ENCODE peak calls at places on chromosomes 12 and 14, in six cellular contexts. D, Y, S, X, F and L are unnamed samples.

GRCh38 chr14:89178802-89179201 is 238.2 kb downstream of the FOXN3 start:
- DNase-seq in X (no peak), Y (no peak), D (no peak), S (no peak), F (no peak), L (peak)

GRCh38 chr14:77324816-77325745 is 4.2 kb downstream of the GSTZ1 start:
- DNase-seq in D (no peak), F (no peak), S (no peak), Y (no peak), X (no peak), L (no peak)

GRCh38 chr12:66066071-66066928 is 64.2 kb downstream of the LLPH start:
- DNase-seq in S (no peak), X (no peak), D (no peak), Y (peak), F (no peak), L (peak)

GRCh38 chr12:13976880-13977279 is 4.5 kb downstream of the GRIN2B start:
- DNase-seq in S (no peak), F (no peak), Y (no peak), D (no peak), X (no peak), L (no peak)

GRCh38 chr12:27822076-27822712 is 42.2 kb upstream of the MANSC4 start:
- DNase-seq in Y (no peak), F (no peak), D (peak), S (no peak), X (no peak), L (peak)

GRCh38 chr12:615620-616019 is 47.6 kb downstream of the NINJ2 start:
- DNase-seq in D (no peak), S (no peak), Y (no peak), X (no peak), F (no peak), L (no peak)

GRCh38 chr14:34722723-34723545 is 8.5 kb upstream of the CFL2 start:
- DNase-seq in D (peak), X (peak), S (peak), Y (peak), F (peak), L (peak)

GRCh38 chr12:2299207-2299606 is 246.4 kb downstream of the CACNA1C start:
- DNase-seq in S (no peak), X (no peak), F (no peak), Y (no peak), D (no peak), L (no peak)

GRCh38 chr12:131399000-131399399 is 311.9 kb upstream of the SFSWAP start:
- DNase-seq in S (no peak), D (no peak), Y (no peak), X (no peak), F (no peak), L (no peak)

GRCh38 chr12:131123817-131124216 is 170.1 kb downstream of the ADGRD1 start:
- DNase-seq in Y (no peak), F (no peak), S (peak), X (no peak), D (no peak), L (no peak)

GRCh38 chr12:124610021-124610606 is 42.7 kb upstream of the NCOR2 start:
- DNase-seq in D (no peak), F (no peak), S (no peak), Y (no peak), X (no peak), L (no peak)

GRCh38 chr12:124607681-124608425 is 40.4 kb upstream of the NCOR2 start:
- DNase-seq in F (no peak), S (no peak), X (no peak), Y (no peak), D (no peak), L (no peak)

GRCh38 chr12:124609041-124609984 is 41.9 kb upstream of the NCOR2 start:
- DNase-seq in D (peak), X (no peak), S (peak), F (no peak), Y (peak), L (peak)

GRCh38 chr12:124605869-124606774 is 38.7 kb upstream of the NCOR2 start:
- DNase-seq in X (no peak), S (no peak), Y (peak), D (no peak), F (no peak), L (no peak)

DNA sequence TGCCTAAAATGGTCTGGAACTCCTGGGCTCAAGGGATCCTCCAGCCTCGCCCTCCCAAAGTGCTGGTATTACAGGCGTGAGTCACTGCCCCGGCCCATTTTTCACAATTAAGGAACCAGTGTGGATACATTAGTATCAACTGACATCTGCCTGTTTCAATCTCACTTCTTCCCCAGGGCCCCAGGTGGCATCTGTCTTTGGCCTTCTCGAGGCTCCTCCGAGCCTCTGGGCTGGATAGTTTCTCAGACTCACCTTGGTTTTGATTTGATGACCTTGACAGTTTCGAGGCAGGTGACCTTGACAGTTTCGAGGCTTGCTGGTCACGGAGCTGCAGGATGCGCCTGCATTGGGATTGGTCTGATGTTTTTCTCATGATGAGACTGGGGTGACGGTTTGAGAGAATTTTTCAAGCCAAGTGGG is 41.0 kb upstream of the NCOR2 start:
- DNase-seq in Y (no peak), D (peak), X (no peak), S (no peak), F (no peak), L (no peak)
- H2AK5ac ChIP-seq in Y (no peak), D (no peak), X (peak), S (no peak), F (no peak), L (peak)

DNA sequence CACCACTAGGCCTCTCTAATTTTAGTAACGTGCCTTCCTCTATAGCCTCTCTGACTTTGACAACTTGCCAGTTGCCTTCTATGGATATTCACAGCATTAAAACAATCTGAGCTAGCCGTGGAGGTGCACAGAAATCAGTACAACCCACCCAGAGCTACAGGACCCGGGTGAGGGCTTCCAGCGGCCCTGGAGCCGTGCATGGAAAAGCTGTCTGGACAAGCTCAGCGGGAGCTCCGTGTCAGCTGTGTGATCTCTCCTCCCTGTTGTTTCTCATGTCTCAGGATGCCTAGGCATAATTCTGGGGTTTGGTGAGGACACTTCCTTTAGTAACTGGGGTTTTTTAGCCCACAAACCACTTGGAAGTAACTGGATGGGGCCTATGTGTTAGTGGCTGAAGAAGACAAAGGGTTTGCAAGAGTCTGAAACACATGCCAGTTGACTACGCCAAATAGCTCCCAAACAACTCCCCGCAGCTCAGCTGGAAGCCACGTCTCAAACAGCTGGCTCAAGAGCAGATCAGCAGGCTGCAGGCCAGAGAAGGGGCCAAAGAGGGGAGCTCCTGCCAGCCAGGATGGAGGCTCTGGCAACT is 52.9 kb downstream of the SSH1 start:
- DNase-seq in X (no peak), S (no peak), Y (no peak), F (no peak), D (no peak), L (peak)
- H3K18ac ChIP-seq in X (no peak), S (no peak), Y (no peak), F (no peak), D (peak), L (peak)

DNA sequence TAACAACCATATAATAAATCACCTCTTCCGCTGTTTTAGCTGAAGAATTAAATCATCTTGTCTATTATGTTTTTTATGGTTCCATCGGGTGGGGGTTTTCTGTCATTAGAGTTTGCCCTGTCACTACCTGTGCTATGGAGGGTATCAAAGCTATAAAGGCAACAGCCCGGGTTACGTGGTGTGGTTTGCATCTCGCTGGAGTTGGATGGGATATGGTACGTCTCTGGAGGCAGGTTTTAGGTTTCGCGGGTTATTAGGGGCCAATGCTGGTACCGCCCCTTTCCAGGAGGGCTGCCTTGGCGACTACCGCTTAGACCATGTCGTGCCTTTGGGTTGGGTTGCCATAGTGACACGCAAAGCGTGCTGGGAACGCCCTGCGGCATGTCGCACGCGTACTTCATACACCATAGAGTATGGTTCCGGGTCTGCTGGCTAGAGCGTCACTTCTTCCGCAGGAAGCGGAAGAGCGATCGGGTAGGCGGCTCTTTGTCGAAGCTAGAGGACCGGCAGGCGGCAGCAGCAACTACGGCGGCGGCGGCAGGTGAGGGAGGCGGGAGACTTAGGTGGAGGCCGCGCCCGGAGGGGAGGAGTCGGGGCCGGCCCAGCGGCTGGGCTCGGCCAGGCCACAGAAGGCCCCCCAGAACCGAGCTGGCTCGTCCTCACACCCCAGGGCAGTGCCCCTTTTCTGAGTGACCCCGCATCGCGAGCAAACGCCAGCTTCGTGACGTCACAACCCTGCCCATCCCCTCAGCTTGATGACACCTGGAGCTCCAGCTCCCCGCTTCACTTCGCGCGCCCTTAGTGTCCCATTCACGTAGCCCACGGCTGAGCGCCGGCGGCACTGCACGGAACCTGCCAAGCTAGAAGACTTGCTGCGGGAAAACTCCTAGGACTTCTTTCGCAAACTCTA is at the start of gene ZC3H10:
- DNase-seq in Y (peak), D (peak), F (peak), X (peak), S (peak), L (peak)
- H2AK5ac ChIP-seq in Y (peak), D (peak), F (no peak), X (no peak), S (no peak), L (peak)

GRCh38 chr14:22597771-22598098 is 365 bp upstream of the ABHD4 start:
- DNase-seq in F (no peak), S (no peak), Y (no peak), D (no peak), X (no peak), L (no peak)

GRCh38 chr14:22598896-22599244 is 770 bp downstream of the ABHD4 start:
- DNase-seq in Y (peak), F (no peak), D (peak), X (no peak), S (no peak), L (peak)

GRCh38 chr14:22597265-22597664 is 835 bp upstream of the ABHD4 start:
- DNase-seq in F (no peak), Y (peak), S (no peak), D (no peak), X (no peak), L (no peak)

GRCh38 chr14:22599349-22599748 is 1.2 kb downstream of the ABHD4 start:
- DNase-seq in X (no peak), F (no peak), D (no peak), S (no peak), Y (no peak), L (no peak)

DNA sequence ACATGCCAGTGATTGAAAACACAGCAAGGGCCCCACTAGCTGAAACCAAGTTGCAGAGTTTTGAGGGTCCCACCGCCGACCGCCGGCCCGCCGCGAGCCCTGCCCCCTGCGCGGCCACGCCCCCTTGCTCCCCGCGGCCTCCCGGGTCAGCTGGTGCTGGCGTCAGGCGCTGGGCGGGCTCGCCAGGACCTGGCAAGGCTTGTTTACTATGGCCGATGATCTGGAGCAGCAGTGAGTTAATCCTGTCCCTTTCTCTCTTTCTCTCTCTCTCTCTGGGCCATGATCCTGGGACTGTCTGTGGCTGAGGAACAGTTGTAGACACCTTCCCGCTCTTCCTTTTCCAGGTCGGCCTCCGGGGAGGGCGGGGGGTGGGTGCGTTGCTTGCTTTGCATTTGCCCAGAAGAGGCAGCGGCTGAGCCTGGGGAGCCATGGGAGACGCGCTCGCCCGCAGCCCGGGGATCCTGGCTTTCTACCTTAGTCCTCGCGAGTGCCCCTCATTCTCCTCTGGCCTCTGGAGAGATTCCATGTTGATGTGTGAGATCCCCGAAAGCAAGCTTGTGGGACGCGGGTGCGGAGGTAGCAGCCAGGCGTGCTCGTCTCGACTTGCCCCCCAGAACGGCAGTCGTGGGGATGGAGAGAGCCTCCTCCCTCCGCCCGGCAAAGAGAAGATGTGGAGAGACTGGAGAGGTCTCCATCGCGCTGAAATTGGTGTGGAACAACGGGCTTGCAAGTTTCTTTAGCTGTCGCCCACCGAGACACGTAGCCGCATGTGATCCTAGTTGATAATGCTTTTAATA is at the start of gene ABHD4:
- DNase-seq in F (peak), Y (peak), D (peak), X (peak), S (peak), L (peak)
- H3K18ac ChIP-seq in F (peak), Y (peak), D (peak), X (peak), S (peak), L (peak)